ENCODE peak calls at places on chromosomes 1 and 21, in five cellular contexts. S is uterus, F is neuronal stem cell, L is left ventricle myocardium inferior, P is tibial artery. V is an unnamed sample.

GRCh38 chr1:163980391-163980790 is 578.6 kb upstream of the PBX1 start:
- DNase-seq in P (no peak), L (no peak), F (no peak), S (no peak), V (no peak)

GRCh38 chr1:87814573-87814972 is 485.9 kb downstream of the LMO4 start:
- DNase-seq in L (no peak), S (no peak), F (no peak), P (no peak), V (no peak)

GRCh38 chr1:41936107-41936506 is 17.4 kb upstream of the HIVEP3 start:
- DNase-seq in P (no peak), F (no peak), L (no peak), S (no peak), V (no peak)

GRCh38 chr1:12435639-12436344 is 182.2 kb downstream of the DHRS3 start:
- DNase-seq in F (no peak), P (no peak), S (no peak), L (no peak), V (no peak)

GRCh38 chr1:201264072-201264471 is 19.2 kb upstream of the PKP1 start:
- DNase-seq in S (no peak), L (no peak), P (no peak), F (no peak), V (no peak)

GRCh38 chr1:13664451-13664850 is 35.5 kb upstream of the PRDM2 start:
- DNase-seq in F (no peak), P (no peak), L (no peak), S (no peak), V (no peak)

GRCh38 chr1:247112479-247112781 is 8.3 kb upstream of the ZNF669 start:
- DNase-seq in L (no peak), P (no peak), S (no peak), F (no peak), V (no peak)

GRCh38 chr1:151693057-151693651 is 23.4 kb downstream of the CELF3 start:
- DNase-seq in F (no peak), L (no peak), P (no peak), S (no peak), V (peak; percentile 51)

GRCh38 chr1:176517484-176517883 is 54.5 kb downstream of the PAPPA2 start:
- DNase-seq in L (no peak), P (no peak), F (no peak), S (no peak), V (no peak)

GRCh38 chr1:55823521-55824296 is 608.5 kb upstream of the USP24 start:
- DNase-seq in S (no peak), F (no peak), P (no peak), L (no peak), V (peak; percentile 57)

GRCh38 chr1:44254392-44254791 is 41.1 kb downstream of the DMAP1 start:
- DNase-seq in P (no peak), F (no peak), L (no peak), S (no peak), V (no peak)

GRCh38 chr1:176208034-176208433 is 948 bp upstream of the COP1 start:
- DNase-seq in L (no peak), S (no peak), P (no peak), F (no peak), V (no peak)

GRCh38 chr1:147794570-147794969 is 34.2 kb upstream of the GJA5 start:
- DNase-seq in F (no peak), L (peak; percentile 35), S (no peak), P (no peak), V (no peak)

GRCh38 chr1:203556047-203556851 is 62.3 kb downstream of the OPTC start:
- DNase-seq in F (no peak), S (peak; percentile 93), P (peak; percentile 58), L (peak; percentile 72), V (peak; percentile 96)

GRCh38 chr1:223394242-223394641 is 1.0 kb downstream of the CCDC185 start:
- DNase-seq in P (no peak), L (no peak), F (no peak), S (no peak), V (no peak)

GRCh38 chr1:25096307-25097150 is 135.8 kb downstream of the SYF2 start:
- DNase-seq in S (no peak), F (no peak), L (no peak), P (no peak), V (no peak)

GRCh38 chr21:36891123-36891522 is 75.3 kb downstream of the HLCS start:
- DNase-seq in F (no peak), L (no peak), P (no peak), S (no peak), V (no peak)

GRCh38 chr1:56967900-56968832 is 2.4 kb upstream of the C8B start:
- DNase-seq in L (no peak), S (no peak), F (peak; percentile 35), P (no peak), V (peak; percentile 13)

GRCh38 chr1:245142171-245142798 is 12.5 kb upstream of the KIF26B start:
- DNase-seq in P (no peak), L (no peak), S (no peak), F (no peak), V (no peak)

GRCh38 chr1:201553496-201554166 is 14.7 kb downstream of the NAV1 start:
- DNase-seq in F (no peak), L (no peak), P (no peak), S (no peak), V (no peak)

GRCh38 chr21:44994016-44994365 is 54.2 kb downstream of the SLX9 start:
- DNase-seq in L (peak; percentile 68), S (peak; percentile 65), F (no peak), P (no peak), V (no peak)

GRCh38 chr1:9231648-9232332 is 2.8 kb upstream of the H6PD start:
- DNase-seq in P (no peak), S (no peak), F (no peak), L (no peak), V (peak; percentile 57)

GRCh38 chr1:60160141-60160540 is 86.6 kb upstream of the C1orf87 start:
- DNase-seq in F (no peak), S (no peak), L (no peak), P (no peak), V (no peak)

GRCh38 chr1:68202239-68202832 is 30.0 kb downstream of the WLS start:
- DNase-seq in L (no peak), F (no peak), S (no peak), P (no peak), V (peak; percentile 78)

GRCh38 chr1:115828101-115829022 is 12.6 kb downstream of the NHLH2 start:
- DNase-seq in P (no peak), S (peak; percentile 46), F (no peak), L (no peak), V (peak; percentile 25)

GRCh38 chr1:53336146-53336545 is 8.3 kb upstream of the LRP8 start:
- DNase-seq in L (no peak), F (no peak), S (no peak), P (no peak), V (no peak)

GRCh38 chr1:3335754-3336640 is 118.5 kb upstream of the ARHGEF16 start:
- DNase-seq in L (no peak), S (no peak), F (no peak), P (no peak), V (no peak)

GRCh38 chr1:3337798-3338724 is 116.4 kb upstream of the ARHGEF16 start:
- DNase-seq in L (no peak), F (no peak), P (no peak), S (no peak), V (no peak)

GRCh38 chr1:3338725-3339070 is 115.8 kb upstream of the ARHGEF16 start:
- DNase-seq in F (no peak), P (no peak), L (no peak), S (no peak), V (no peak)

GRCh38 chr1:3334366-3334765 is 120.1 kb upstream of the ARHGEF16 start:
- DNase-seq in F (no peak), P (no peak), S (no peak), L (no peak), V (no peak)

GRCh38 chr1:3336641-3337621 is 117.5 kb upstream of the ARHGEF16 start:
- DNase-seq in F (no peak), P (no peak), L (no peak), S (no peak), V (no peak)
- H3K9me3 ChIP-seq in F (peaks cover 14% of the 10 kb centered on the region), P (no peaks in the 10 kb centered on the region), L (no peaks in the 10 kb centered on the region), S (no peaks in the 10 kb centered on the region), V (no peaks in the 10 kb centered on the region)

DNA sequence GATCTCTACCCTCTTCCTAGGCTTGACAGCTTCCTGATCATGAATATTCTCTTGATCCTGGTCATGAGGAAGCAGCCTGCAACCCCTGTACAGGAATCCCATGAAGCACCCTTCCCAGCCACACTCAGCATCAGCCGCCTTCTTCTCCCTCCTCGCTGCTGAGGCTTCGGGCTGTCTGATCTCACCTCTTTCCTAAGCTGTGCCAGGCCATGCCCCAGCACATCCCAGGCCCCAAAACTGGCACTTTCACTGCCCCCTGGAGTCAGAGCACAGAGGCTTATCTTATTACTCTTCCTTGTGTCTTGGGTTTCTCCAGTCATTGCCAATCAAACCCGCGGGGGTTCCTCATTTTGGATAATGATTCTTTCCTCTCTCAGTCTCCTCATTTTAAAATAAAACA is 259.5 kb downstream of the RGS7 start:
- DNase-seq in L (no peak), F (no peak), P (no peak), S (no peak), V (no peak)
- H3K36me3 ChIP-seq in L (no peaks in the 10 kb centered on the region), F (no peaks in the 10 kb centered on the region), P (no peaks in the 10 kb centered on the region), S (no peaks in the 10 kb centered on the region), V (no peaks in the 10 kb centered on the region)

GRCh38 chr1:4961935-4962645 is 307.7 kb downstream of the AJAP1 start:
- DNase-seq in S (no peak), L (no peak), P (no peak), F (no peak), V (no peak)

GRCh38 chr1:4963251-4963650 is 308.8 kb downstream of the AJAP1 start:
- DNase-seq in L (no peak), S (no peak), P (no peak), F (no peak), V (no peak)

GRCh38 chr1:4960782-4961475 is 306.5 kb downstream of the AJAP1 start:
- DNase-seq in S (no peak), L (no peak), F (no peak), P (no peak), V (no peak)

GRCh38 chr1:4964634-4965345 is 310.4 kb downstream of the AJAP1 start:
- DNase-seq in L (no peak), P (no peak), S (no peak), F (no peak), V (no peak)

GRCh38 chr1:4962836-4963235 is 308.4 kb downstream of the AJAP1 start:
- DNase-seq in P (no peak), F (no peak), L (no peak), S (no peak), V (no peak)
- H3K9me3 ChIP-seq in P (no peaks in the 10 kb centered on the region), F (no peaks in the 10 kb centered on the region), L (no peaks in the 10 kb centered on the region), S (no peaks in the 10 kb centered on the region), V (no peaks in the 10 kb centered on the region)

GRCh38 chr1:6057170-6057569 is 11.5 kb downstream of the KCNAB2 start:
- DNase-seq in L (no peak), S (no peak), F (no peak), P (no peak), V (no peak)
- H3K36me3 ChIP-seq in L (no peaks in the 10 kb centered on the region), S (no peaks in the 10 kb centered on the region), F (no peaks in the 10 kb centered on the region), P (no peaks in the 10 kb centered on the region), V (no peaks in the 10 kb centered on the region)

DNA sequence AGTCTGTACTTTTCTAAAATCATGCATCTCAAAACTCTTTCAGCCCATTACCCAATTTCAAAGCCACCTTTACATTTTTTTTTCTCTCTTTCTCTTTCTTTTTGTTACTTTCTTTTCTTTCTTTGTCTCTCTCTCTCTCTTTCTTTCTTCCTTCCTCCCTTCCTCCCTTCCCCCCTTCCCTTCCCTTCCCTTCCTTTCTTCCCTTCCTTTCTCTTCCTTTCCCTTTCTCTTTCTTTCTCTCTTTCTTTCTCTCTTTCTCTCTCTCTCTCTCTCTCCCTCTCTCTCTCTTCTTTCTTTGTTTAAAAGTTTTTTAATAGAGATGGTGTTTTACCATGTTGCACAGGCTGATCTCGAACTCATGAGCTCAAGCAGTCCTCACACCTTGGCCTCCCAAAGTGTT is 11.5 kb downstream of the ZMYM4 start:
- DNase-seq in P (no peak), S (no peak), F (no peak), L (no peak), V (no peak)
- H3K9me3 ChIP-seq in P (peaks cover 2% of the 10 kb centered on the region), S (no peaks in the 10 kb centered on the region), F (peaks cover 8% of the 10 kb centered on the region), L (peaks cover 25% of the 10 kb centered on the region), V (peaks cover under 1% of the 10 kb centered on the region)